ENCODE peak calls at places on chromosomes 3 and 15, in four cellular contexts. One of them, this sample, is unnamed.

GRCh38 chr3:100522125-100522524 is 29.7 kb downstream of the TMEM45A start:
- DNase-seq in AG04450: no peak
- DNase-seq in cardiac fibroblast: no peak
- DNase-seq in nephron progenitor cell: no peak
- DNase-seq in this sample: no peak

GRCh38 chr3:46700772-46701171 is 420 bp upstream of the TMIE start:
- DNase-seq in AG04450: no peak
- DNase-seq in cardiac fibroblast: no peak
- DNase-seq in nephron progenitor cell: peak
- DNase-seq in this sample: no peak

GRCh38 chr3:171745577-171746319 is 64.5 kb downstream of the PLD1 start:
- DNase-seq in AG04450: no peak
- DNase-seq in cardiac fibroblast: no peak
- DNase-seq in nephron progenitor cell: no peak
- DNase-seq in this sample: no peak

GRCh38 chr3:183494341-183494740 is 61.2 kb downstream of the KLHL6 start:
- DNase-seq in AG04450: no peak
- DNase-seq in cardiac fibroblast: no peak
- DNase-seq in nephron progenitor cell: no peak
- DNase-seq in this sample: no peak

GRCh38 chr3:81888822-81889557 is 127.5 kb upstream of the GBE1 start:
- DNase-seq in AG04450: no peak
- DNase-seq in cardiac fibroblast: no peak
- DNase-seq in nephron progenitor cell: no peak
- DNase-seq in this sample: no peak

GRCh38 chr3:125281411-125281810 is 68.9 kb upstream of the SLC12A8 start:
- DNase-seq in AG04450: no peak
- DNase-seq in cardiac fibroblast: peak
- DNase-seq in nephron progenitor cell: no peak
- DNase-seq in this sample: no peak

GRCh38 chr3:150324825-150325224 is 83.3 kb upstream of the TSC22D2 start:
- DNase-seq in AG04450: no peak
- DNase-seq in cardiac fibroblast: no peak
- DNase-seq in nephron progenitor cell: no peak
- DNase-seq in this sample: no peak

GRCh38 chr3:43531835-43532234 is 90.0 kb downstream of the ANO10 start:
- DNase-seq in AG04450: no peak
- DNase-seq in cardiac fibroblast: peak
- DNase-seq in nephron progenitor cell: no peak
- DNase-seq in this sample: no peak

GRCh38 chr3:20682573-20682972 is 496.6 kb upstream of the SGO1 start:
- DNase-seq in AG04450: no peak
- DNase-seq in cardiac fibroblast: peak
- DNase-seq in nephron progenitor cell: no peak
- DNase-seq in this sample: no peak

GRCh38 chr3:183591881-183592521 is 36.5 kb upstream of the KLHL6 start:
- DNase-seq in AG04450: no peak
- DNase-seq in cardiac fibroblast: peak
- DNase-seq in nephron progenitor cell: no peak
- DNase-seq in this sample: no peak

GRCh38 chr3:172511783-172512357 is 11.4 kb downstream of the TNFSF10 start:
- DNase-seq in AG04450: no peak
- DNase-seq in cardiac fibroblast: no peak
- DNase-seq in nephron progenitor cell: no peak
- DNase-seq in this sample: no peak

GRCh38 chr15:47708116-47708515 is 9.2 kb upstream of the SEMA6D start:
- DNase-seq in AG04450: no peak
- DNase-seq in cardiac fibroblast: no peak
- DNase-seq in nephron progenitor cell: no peak
- DNase-seq in this sample: no peak

GRCh38 chr3:151203053-151203420 is at the start of gene GPR171:
- DNase-seq in AG04450: no peak
- DNase-seq in cardiac fibroblast: no peak
- DNase-seq in nephron progenitor cell: no peak
- DNase-seq in this sample: no peak

GRCh38 chr3:160704006-160704405 is 27.0 kb downstream of the ARL14 start:
- DNase-seq in AG04450: no peak
- DNase-seq in cardiac fibroblast: peak
- DNase-seq in nephron progenitor cell: no peak
- DNase-seq in this sample: no peak

GRCh38 chr15:84947947-84948830 is 33.5 kb upstream of the PDE8A start:
- DNase-seq in AG04450: peak
- DNase-seq in cardiac fibroblast: peak
- DNase-seq in nephron progenitor cell: no peak
- DNase-seq in this sample: no peak

DNA sequence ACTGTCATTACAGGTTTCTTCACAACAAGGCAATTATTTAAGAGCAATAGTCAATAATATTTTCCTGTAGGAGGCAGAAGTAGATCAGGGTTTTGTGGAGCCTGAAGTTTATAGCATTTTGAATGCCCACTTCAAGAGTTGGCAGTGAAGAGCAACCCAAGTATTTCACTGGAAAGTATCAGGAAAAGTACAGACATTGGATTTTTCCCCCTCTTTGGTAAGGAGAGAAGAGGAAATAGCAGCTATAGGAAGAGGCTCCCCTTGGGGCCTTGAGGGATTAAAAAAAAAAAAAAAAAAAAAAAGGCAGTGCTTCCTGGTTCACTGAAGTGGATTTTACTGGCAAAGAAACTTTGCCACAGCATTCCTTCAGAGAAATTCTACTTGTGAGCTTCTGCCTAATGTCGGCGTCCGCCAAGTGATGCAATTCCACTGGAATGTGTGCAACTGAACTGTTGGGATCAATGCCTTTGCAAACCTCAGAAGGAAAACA is 5.7 kb upstream of the CNTN6 start:
- DNase-seq in AG04450: no peak
- DNase-seq in cardiac fibroblast: peak
- DNase-seq in nephron progenitor cell: no peak
- DNase-seq in this sample: no peak
- TF ChIP-seq CTCF in AG04450: no peak
- TF ChIP-seq CTCF in cardiac fibroblast: peak
- TF ChIP-seq CTCF in nephron progenitor cell: no peak
- TF ChIP-seq CTCF in this sample: no peak

GRCh38 chr15:41660235-41661077 is at the start of gene MGA:
- DNase-seq in AG04450: peak
- DNase-seq in cardiac fibroblast: peak
- DNase-seq in nephron progenitor cell: peak
- DNase-seq in this sample: peak
- TF ChIP-seq CTCF in AG04450: peak
- TF ChIP-seq CTCF in cardiac fibroblast: no peak
- TF ChIP-seq CTCF in nephron progenitor cell: no peak
- TF ChIP-seq CTCF in this sample: no peak

GRCh38 chr3:113746069-113746954 is at the start of gene NAA50:
- DNase-seq in AG04450: peak
- DNase-seq in cardiac fibroblast: peak
- DNase-seq in nephron progenitor cell: peak
- DNase-seq in this sample: peak
- TF ChIP-seq CTCF in AG04450: no peak
- TF ChIP-seq CTCF in cardiac fibroblast: no peak
- TF ChIP-seq CTCF in nephron progenitor cell: no peak
- TF ChIP-seq CTCF in this sample: no peak

GRCh38 chr3:142929109-142929508 is 34.4 kb downstream of the PAQR9 start:
- DNase-seq in AG04450: no peak
- DNase-seq in cardiac fibroblast: peak
- DNase-seq in nephron progenitor cell: no peak
- DNase-seq in this sample: no peak
- TF ChIP-seq CTCF in AG04450: peak
- TF ChIP-seq CTCF in cardiac fibroblast: peak
- TF ChIP-seq CTCF in nephron progenitor cell: peak
- TF ChIP-seq CTCF in this sample: peak

DNA sequence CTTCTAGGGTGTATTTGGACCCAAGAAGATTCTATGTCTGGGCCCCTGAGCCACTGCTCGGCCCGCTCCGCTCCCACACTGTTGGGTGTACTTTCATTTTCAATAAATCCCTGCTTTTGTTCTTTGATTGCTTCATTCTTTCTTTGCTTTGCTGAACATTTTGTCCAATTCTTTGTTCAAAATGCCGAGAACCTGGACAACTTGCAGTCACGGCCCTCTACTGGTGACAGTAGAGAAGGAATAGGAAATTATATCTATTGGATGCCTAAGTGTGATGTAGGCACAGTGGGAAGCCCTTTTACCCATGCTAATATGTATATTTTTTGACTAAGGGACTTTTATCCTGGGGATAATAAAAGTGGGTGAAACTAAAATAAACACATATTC is 340.8 kb downstream of the LRRC3B start:
- DNase-seq in AG04450: no peak
- DNase-seq in cardiac fibroblast: peak
- DNase-seq in nephron progenitor cell: no peak
- DNase-seq in this sample: no peak
- TF ChIP-seq CTCF in AG04450: no peak
- TF ChIP-seq CTCF in cardiac fibroblast: peak
- TF ChIP-seq CTCF in nephron progenitor cell: peak
- TF ChIP-seq CTCF in this sample: no peak

GRCh38 chr15:45387379-45388007 is 9.1 kb upstream of the GATM start:
- DNase-seq in AG04450: no peak
- DNase-seq in cardiac fibroblast: no peak
- DNase-seq in nephron progenitor cell: no peak
- DNase-seq in this sample: no peak

GRCh38 chr15:45385568-45385967 is 7.2 kb upstream of the GATM start:
- DNase-seq in AG04450: no peak
- DNase-seq in cardiac fibroblast: no peak
- DNase-seq in nephron progenitor cell: no peak
- DNase-seq in this sample: no peak

GRCh38 chr15:45384700-45385099 is 6.4 kb upstream of the GATM start:
- DNase-seq in AG04450: no peak
- DNase-seq in cardiac fibroblast: no peak
- DNase-seq in nephron progenitor cell: no peak
- DNase-seq in this sample: no peak

GRCh38 chr15:45386420-45386819 is 8.1 kb upstream of the GATM start:
- DNase-seq in AG04450: no peak
- DNase-seq in cardiac fibroblast: no peak
- DNase-seq in nephron progenitor cell: no peak
- DNase-seq in this sample: no peak

GRCh38 chr15:45386974-45387373 is 8.6 kb upstream of the GATM start:
- DNase-seq in AG04450: no peak
- DNase-seq in cardiac fibroblast: no peak
- DNase-seq in nephron progenitor cell: no peak
- DNase-seq in this sample: no peak
- TF ChIP-seq CTCF in AG04450: no peak
- TF ChIP-seq CTCF in cardiac fibroblast: no peak
- TF ChIP-seq CTCF in nephron progenitor cell: no peak
- TF ChIP-seq CTCF in this sample: no peak

This sample was measured in D721Med.